ENCODE peak calls at places on chromosome 10, in seven cellular contexts. Q is astrocyte, N is brain microvascular endothelial cell, M is NB4, E is endothelial cell, F is choroid plexus epithelial cell, J is AG10803. O is an unnamed sample.

GRCh38 chr10:79249156-79250121 is 97.8 kb upstream of the PPIF start:
- DNase-seq in M (peak), N (no peak), Q (no peak), J (no peak), F (no peak), E (no peak), O (no peak)

GRCh38 chr10:48365668-48366067 is 59.2 kb downstream of the MAPK8 start:
- DNase-seq in F (no peak), Q (no peak), E (no peak), M (no peak), J (no peak), N (no peak), O (no peak)

GRCh38 chr10:85570871-85571270 is 795.7 kb downstream of the GRID1 start:
- DNase-seq in M (no peak), N (no peak), E (no peak), Q (no peak), J (no peak), F (no peak), O (no peak)

GRCh38 chr10:113426181-113426837 is 126.5 kb upstream of the HABP2 start:
- DNase-seq in Q (no peak), F (no peak), J (no peak), E (no peak), M (no peak), N (no peak), O (no peak)

GRCh38 chr10:97185326-97186058 is at the start of gene SLIT1:
- DNase-seq in M (no peak), N (no peak), F (no peak), Q (no peak), E (peak), J (no peak), O (no peak)

GRCh38 chr10:59366310-59366709 is 4.0 kb upstream of the FAM13C start:
- DNase-seq in F (no peak), E (peak), J (peak), Q (no peak), M (no peak), N (no peak), O (no peak)

GRCh38 chr10:126917975-126918908 is 13.0 kb downstream of the DOCK1 start:
- DNase-seq in F (no peak), Q (no peak), E (no peak), J (no peak), N (no peak), M (no peak), O (no peak)

GRCh38 chr10:6891924-6892323 is 311.8 kb upstream of the PRKCQ start:
- DNase-seq in Q (no peak), J (no peak), M (no peak), F (no peak), N (no peak), E (no peak), O (no peak)

GRCh38 chr10:93591065-93591808 is 9.8 kb downstream of the RBP4 start:
- DNase-seq in E (no peak), F (no peak), Q (no peak), J (no peak), M (peak), N (no peak), O (no peak)

GRCh38 chr10:92914478-92915066 is 66.3 kb downstream of the EXOC6 start:
- DNase-seq in Q (peak), J (peak), E (peak), M (peak), F (peak), N (peak), O (peak)

GRCh38 chr10:30821994-30822692 is 192.6 kb upstream of the LYZL2 start:
- DNase-seq in J (peak), E (no peak), F (no peak), Q (no peak), N (no peak), M (no peak), O (no peak)
- TF ChIP-seq CTCF in J (peak), E (no peak), F (no peak), Q (no peak), N (no peak), M (no peak), O (no peak)

GRCh38 chr10:101030492-101031127 is 319 bp downstream of the PDZD7 start:
- DNase-seq in J (no peak), Q (no peak), N (no peak), F (no peak), E (no peak), M (no peak), O (no peak)

GRCh38 chr10:101031128-101031795 is at the start of the genes PDZD7 and SFXN3:
- DNase-seq in N (peak), M (peak), J (peak), Q (peak), E (peak), F (peak), O (peak)

GRCh38 chr10:101031796-101032636 is 982 bp downstream of the SFXN3 start:
- DNase-seq in E (peak), J (peak), N (peak), F (peak), M (peak), Q (peak), O (no peak)

GRCh38 chr10:101028446-101029244 is 2.3 kb downstream of the PDZD7 start:
- DNase-seq in N (no peak), Q (no peak), E (no peak), M (peak), J (no peak), F (no peak), O (no peak)

GRCh38 chr10:101029520-101030309 is 1.2 kb downstream of the PDZD7 start:
- DNase-seq in F (no peak), E (peak), J (no peak), M (no peak), Q (no peak), N (no peak), O (no peak)
- TF ChIP-seq CTCF in F (peak), E (no peak), J (peak), M (no peak), Q (no peak), N (peak), O (peak)

GRCh38 chr10:63901228-63901627 is 380.0 kb downstream of the REEP3 start:
- DNase-seq in F (no peak), N (no peak), J (no peak), Q (no peak), E (no peak), M (peak), O (no peak)
- TF ChIP-seq CTCF in F (peak), N (peak), J (peak), Q (no peak), E (peak), M (peak), O (no peak)

DNA sequence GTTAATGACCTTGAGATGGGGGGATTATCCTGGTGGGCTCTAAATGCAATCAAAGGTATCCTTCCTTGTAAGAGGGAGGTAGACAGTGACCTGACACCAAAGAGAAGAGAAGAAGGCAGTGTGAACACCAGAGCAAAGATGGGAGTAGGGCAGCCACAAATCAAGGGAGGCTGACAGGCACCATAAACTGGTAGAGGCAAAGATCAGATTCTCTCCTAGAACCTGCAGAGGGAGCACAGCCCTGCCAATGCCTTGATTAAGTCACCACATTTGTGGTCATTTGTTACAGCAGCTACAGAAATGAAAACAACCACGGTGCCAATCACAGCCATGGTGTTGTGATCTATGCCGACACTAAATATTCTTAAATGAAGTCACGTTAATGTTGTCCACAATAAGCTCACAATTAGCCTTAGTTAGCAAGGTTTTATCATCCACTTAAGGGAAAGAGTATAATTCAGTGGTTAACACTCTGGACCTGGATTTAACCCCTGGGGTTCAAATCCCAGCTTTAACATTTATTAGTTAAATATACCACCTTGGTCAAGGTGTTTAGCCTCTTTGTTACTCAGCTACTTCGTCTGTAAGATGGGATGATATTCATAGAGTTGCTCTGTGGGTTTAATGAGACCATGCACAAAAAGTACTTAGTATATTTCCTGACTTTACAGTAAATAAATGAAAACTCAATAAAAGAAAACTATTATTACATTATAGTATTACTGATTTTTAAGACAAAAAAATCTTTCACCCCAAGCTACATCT is 70.8 kb downstream of the SGMS1 start:
- DNase-seq in J (peak), Q (peak), N (peak), E (no peak), M (peak), F (peak), O (no peak)
- TF ChIP-seq CTCF in J (peak), Q (peak), N (peak), E (no peak), M (peak), F (peak), O (peak)

GRCh38 chr10:62076872-62077271 is 175.4 kb downstream of the ARID5B start:
- DNase-seq in F (peak), M (no peak), N (peak), J (peak), E (no peak), Q (peak), O (no peak)
- TF ChIP-seq CTCF in F (no peak), M (no peak), N (no peak), J (no peak), E (no peak), Q (no peak), O (no peak)

DNA sequence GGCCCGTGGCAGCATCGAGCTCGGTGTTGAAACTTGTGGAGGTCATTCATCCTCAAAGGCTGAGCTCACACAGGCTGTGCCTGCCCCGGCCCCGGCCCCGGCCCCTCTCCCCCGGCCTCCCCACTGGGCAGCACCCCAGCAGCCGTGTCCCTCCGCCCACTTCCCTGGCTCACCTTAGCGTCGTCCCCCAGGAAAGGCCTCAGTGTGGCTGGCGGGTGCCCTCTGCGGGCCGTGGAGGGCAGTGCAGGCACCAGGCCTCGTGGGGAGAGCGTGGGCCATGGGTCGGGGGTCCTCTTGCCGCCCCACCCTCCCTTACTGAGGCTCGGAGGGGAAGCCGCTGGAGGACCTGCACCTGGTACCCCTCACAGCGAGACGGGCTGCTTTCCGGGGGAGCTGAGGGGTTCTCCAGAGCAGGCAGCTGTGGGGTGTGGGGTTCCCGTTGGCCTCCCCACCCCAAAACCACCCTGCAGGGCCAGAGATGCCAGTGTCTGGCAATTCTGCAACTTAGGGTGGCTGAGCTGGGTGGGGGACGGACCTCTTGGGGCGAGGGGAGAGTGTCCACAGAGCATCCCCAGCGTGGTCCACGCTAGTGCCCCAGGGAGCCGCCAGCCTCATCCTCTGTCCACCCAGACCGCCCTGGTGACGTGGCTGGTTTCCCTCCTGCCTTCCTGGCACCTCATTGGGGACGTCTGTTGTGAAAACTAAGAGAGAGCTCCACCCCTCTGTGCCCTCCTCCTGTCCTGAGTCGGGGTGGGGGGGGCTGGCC is 44.2 kb upstream of the DPYSL4 start:
- DNase-seq in F (peak), M (peak), J (peak), E (peak), N (no peak), Q (no peak), O (no peak)
- TF ChIP-seq CTCF in F (peak), M (peak), J (peak), E (peak), N (peak), Q (peak), O (peak)

GRCh38 chr10:32377458-32378370 is 30.8 kb upstream of the EPC1 start:
- DNase-seq in J (peak), M (peak), F (peak), E (no peak), N (peak), Q (peak), O (no peak)
- TF ChIP-seq CTCF in J (peak), M (peak), F (peak), E (no peak), N (peak), Q (peak), O (peak)

GRCh38 chr10:114458216-114458615 is 53.9 kb upstream of the AFAP1L2 start:
- DNase-seq in M (no peak), Q (no peak), J (no peak), N (no peak), E (no peak), F (no peak), O (no peak)

GRCh38 chr10:114453576-114453975 is 49.3 kb upstream of the AFAP1L2 start:
- DNase-seq in N (no peak), E (no peak), F (no peak), J (no peak), Q (no peak), M (no peak), O (no peak)

GRCh38 chr10:114458955-114459354 is 54.7 kb upstream of the AFAP1L2 start:
- DNase-seq in E (peak), Q (no peak), J (peak), N (peak), F (peak), M (peak), O (no peak)
- TF ChIP-seq CTCF in E (peak), Q (no peak), J (peak), N (peak), F (peak), M (peak), O (peak)

DNA sequence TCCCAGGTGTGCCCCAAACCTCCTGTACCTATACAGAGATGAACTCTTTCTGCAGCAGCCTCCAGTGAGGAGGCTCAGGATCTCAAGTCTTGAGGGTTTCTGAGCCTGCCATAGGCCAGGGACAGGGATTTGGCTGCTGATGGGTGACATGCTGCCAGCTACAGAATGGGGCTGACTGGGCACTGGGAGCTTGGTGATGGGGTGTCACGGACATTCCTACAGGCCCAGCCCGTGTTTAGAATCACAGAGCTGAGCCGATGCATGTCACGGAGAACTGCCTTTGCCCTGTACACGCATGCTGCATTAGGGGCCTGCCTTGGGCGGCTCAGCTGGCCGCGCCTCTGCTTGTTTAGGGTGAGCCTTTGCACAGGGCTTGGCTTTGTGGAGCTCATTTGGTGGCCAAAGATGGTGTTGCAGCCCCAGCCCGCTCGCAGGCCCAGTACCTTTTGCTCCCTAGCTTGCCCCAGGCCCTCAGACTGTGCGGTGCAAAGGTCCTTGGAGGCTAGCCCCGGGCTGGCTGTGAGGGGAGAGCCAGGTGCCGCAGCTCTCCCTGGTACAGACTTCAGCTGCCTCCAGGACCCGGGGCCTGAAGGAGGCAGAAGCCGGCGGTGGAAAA is 108.4 kb upstream of the BTBD16 start:
- DNase-seq in M (no peak), Q (no peak), E (peak), J (no peak), F (no peak), N (no peak), O (no peak)
- TF ChIP-seq CTCF in M (no peak), Q (no peak), E (no peak), J (no peak), F (peak), N (peak), O (peak)

O was measured in AG04450.